ENCODE peak calls at places on chromosomes 11 and 22, in seven cellular contexts. G, N, P, Y, M, J and S are unnamed samples.

GRCh38 chr11:92268546-92268945 is 43.9 kb downstream of the FAT3 start:
- DNase-seq in G (no peak), N (no peak), M (no peak), Y (no peak), J (no peak), P (no peak), S (no peak)

GRCh38 chr22:26781591-26781990 is 124.2 kb downstream of the MIAT start:
- DNase-seq in Y (no peak), J (no peak), G (no peak), N (no peak), P (peak; percentile 62), M (no peak), S (no peak)

GRCh38 chr11:66081505-66081904 is 11.4 kb downstream of the PACS1 start:
- DNase-seq in Y (no peak), M (no peak), P (no peak), G (no peak), J (no peak), N (peak; percentile 51), S (no peak)

GRCh38 chr11:1422481-1422880 is 32.7 kb downstream of the BRSK2 start:
- DNase-seq in Y (no peak), P (no peak), G (no peak), J (no peak), M (no peak), N (peak; percentile 28), S (no peak)

GRCh38 chr11:26715133-26715532 is 6.7 kb downstream of the SLC5A12 start:
- DNase-seq in N (no peak), M (no peak), P (no peak), G (no peak), J (no peak), Y (no peak), S (no peak)

GRCh38 chr11:67674442-67674871 is at the start of gene ALDH3B2:
- DNase-seq in G (no peak), N (no peak), J (no peak), P (no peak), M (no peak), Y (no peak), S (no peak)

GRCh38 chr22:48742556-48743343 is 1084.9 kb downstream of the BRD1 start:
- DNase-seq in P (no peak), M (no peak), Y (no peak), G (no peak), N (no peak), J (no peak), S (peak; percentile 39)

GRCh38 chr22:33579448-33580093 is 340.7 kb downstream of the LARGE1 start:
- DNase-seq in Y (peak; percentile 81), J (peak; percentile 33), P (peak; percentile 67), N (peak; percentile 41), G (peak; percentile 1), M (no peak), S (peak; percentile 53)

GRCh38 chr11:88644724-88645123 is 307.2 kb upstream of the CTSC start:
- DNase-seq in G (no peak), M (no peak), J (no peak), Y (no peak), P (no peak), N (no peak), S (no peak)

GRCh38 chr11:115716577-115717214 is 212.5 kb upstream of the CADM1 start:
- DNase-seq in P (no peak), M (no peak), G (no peak), J (no peak), Y (no peak), N (no peak), S (no peak)

GRCh38 chr11:76724162-76724768 is 53.7 kb upstream of the LRRC32 start:
- DNase-seq in P (no peak), J (no peak), Y (no peak), G (no peak), N (no peak), M (no peak), S (peak; percentile 78)

GRCh38 chr11:75186999-75187398 is 36.1 kb downstream of the SLCO2B1 start:
- DNase-seq in Y (no peak), J (no peak), N (no peak), M (no peak), G (no peak), P (no peak), S (no peak)

GRCh38 chr22:31080164-31080847 is 812 bp upstream of the SMTN start:
- DNase-seq in M (no peak), N (no peak), J (no peak), Y (no peak), G (no peak), P (peak; percentile 61), S (peak; percentile 67)

GRCh38 chr22:38228873-38229740 is 27.3 kb downstream of the MAFF start:
- DNase-seq in Y (peak; percentile 54), P (no peak), M (no peak), G (peak; percentile 51), N (no peak), J (no peak), S (no peak)

GRCh38 chr11:101034076-101034475 is 95.5 kb downstream of the PGR start:
- DNase-seq in Y (no peak), J (no peak), N (no peak), M (no peak), G (no peak), P (no peak), S (no peak)

GRCh38 chr22:38700271-38700788 is 413 bp downstream of the JOSD1 start:
- DNase-seq in G (no peak), Y (peak; percentile 35), N (no peak), P (peak; percentile 82), J (no peak), M (no peak), S (no peak)

GRCh38 chr11:3341298-3341697 is 37.6 kb downstream of the ZNF195 start:
- DNase-seq in G (peak; percentile 18), M (no peak), Y (peak; percentile 28), N (peak; percentile 82), J (peak; percentile 43), P (peak; percentile 65), S (peak; percentile 46)

GRCh38 chr11:118929496-118930151 is 3.9 kb upstream of the BCL9L start:
- DNase-seq in J (no peak), G (peak; percentile 89), Y (peak; percentile 64), N (peak; percentile 73), P (peak; percentile 88), M (no peak), S (no peak)

GRCh38 chr11:11036185-11037161 is 178.6 kb upstream of the ZBED5 start:
- DNase-seq in P (peak; percentile 55), J (peak; percentile 49), G (peak; percentile 64), M (no peak), N (peak; percentile 69), Y (peak; percentile 64), S (peak; percentile 9)

GRCh38 chr11:93740802-93741093 is 547 bp downstream of the TAF1D start:
- DNase-seq in N (peak; percentile 80), J (no peak), M (no peak), G (no peak), P (peak; percentile 58), Y (peak; percentile 60), S (no peak)

GRCh38 chr11:93741094-93741881 is at the start of the genes C11orf54 and TAF1D:
- DNase-seq in N (peak; percentile 99), P (peak; percentile 94), G (peak; percentile 93), M (peak; percentile 93), J (peak; percentile 97), Y (peak; percentile 96), S (peak; percentile 88)

GRCh38 chr11:93741882-93742226 is 382 bp downstream of the C11orf54 start:
- DNase-seq in N (peak; percentile 59), M (no peak), J (no peak), Y (peak; percentile 95), G (no peak), P (no peak), S (no peak)

GRCh38 chr11:93738647-93739081 is 2.6 kb downstream of the TAF1D start:
- DNase-seq in P (no peak), J (no peak), M (no peak), Y (no peak), N (no peak), G (no peak), S (no peak)

GRCh38 chr11:93740031-93740801 is 1.1 kb downstream of the TAF1D start:
- DNase-seq in P (no peak), G (no peak), N (peak; percentile 54), J (no peak), Y (peak; percentile 75), M (no peak), S (no peak)
- TF ChIP-seq YY1 in P (no peak), G (no peak), N (no peak), J (no peak), Y (no peak), M (no peak), S (no peak)

DNA sequence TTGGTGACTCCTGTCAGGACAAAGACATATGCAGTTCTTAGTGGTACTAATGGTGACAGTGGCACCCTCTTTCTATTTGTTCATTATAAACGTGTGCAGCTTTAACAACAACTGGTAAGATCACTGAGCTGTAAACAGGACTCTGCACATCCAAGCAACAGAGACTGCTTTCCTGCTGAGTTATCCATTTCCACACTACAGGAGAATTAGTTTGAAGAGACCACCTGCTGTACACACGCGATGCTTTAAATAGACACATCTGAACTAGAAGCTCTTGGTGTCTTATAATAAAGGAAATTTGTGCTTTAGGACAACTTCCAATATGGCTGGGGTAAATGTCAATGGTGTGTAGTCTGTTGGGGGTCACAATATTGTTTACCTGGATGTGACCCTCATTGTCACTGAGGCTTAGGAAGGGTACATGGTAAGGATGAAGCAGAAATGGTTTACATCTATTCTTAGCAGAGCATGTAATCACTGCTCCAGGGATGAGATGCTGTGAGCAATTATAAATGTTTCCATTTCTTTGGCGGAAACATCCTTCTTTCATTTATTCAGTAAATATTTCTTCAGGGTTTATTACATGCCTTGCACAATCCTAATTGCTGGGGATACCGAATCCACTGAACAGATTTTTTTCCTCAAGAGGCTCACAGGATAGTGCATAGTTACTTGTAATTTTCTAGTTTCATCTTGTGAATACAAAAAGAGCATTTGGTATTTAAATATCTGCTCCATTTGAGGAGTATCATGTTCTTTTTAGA is 354.0 kb upstream of the CCDC90B start:
- DNase-seq in J (no peak), P (no peak), M (no peak), Y (no peak), G (no peak), N (no peak), S (no peak)
- TF ChIP-seq YY1 in J (no peak), P (no peak), M (no peak), Y (no peak), G (no peak), N (no peak), S (no peak)

GRCh38 chr11:61343792-61344745 is 11.0 kb downstream of the TKFC start:
- DNase-seq in Y (no peak), G (no peak), J (no peak), M (no peak), P (no peak), N (peak; percentile 81), S (no peak)

GRCh38 chr11:61349189-61349751 is 12.4 kb downstream of the CYB561A3 start:
- DNase-seq in M (no peak), J (no peak), N (no peak), G (no peak), P (no peak), Y (no peak), S (no peak)

GRCh38 chr11:61347916-61348461 is 13.7 kb downstream of the CYB561A3 start:
- DNase-seq in Y (no peak), N (no peak), J (no peak), P (no peak), M (no peak), G (no peak), S (no peak)

GRCh38 chr11:61345170-61345610 is 12.2 kb downstream of the TKFC start:
- DNase-seq in Y (no peak), G (no peak), N (no peak), P (peak; percentile 92), M (no peak), J (no peak), S (no peak)

GRCh38 chr11:61345954-61346814 is 13.2 kb downstream of the TKFC start:
- DNase-seq in G (no peak), N (no peak), Y (no peak), P (no peak), J (no peak), M (no peak), S (no peak)
- TF ChIP-seq YY1 in G (no peak), N (no peak), Y (no peak), P (no peak), J (no peak), M (no peak), S (no peak)

GRCh38 chr11:19218216-19218615 is 16.4 kb upstream of the CSRP3 start:
- DNase-seq in J (no peak), N (no peak), P (no peak), M (no peak), Y (no peak), G (no peak), S (no peak)
- TF ChIP-seq YY1 in J (no peak), N (no peak), P (no peak), M (no peak), Y (no peak), G (no peak), S (no peak)